ENCODE peak calls at places on chromosomes 16 and 17, in ten cellular contexts. One of them, this sample, is unnamed.

GRCh38 chr17:40417258-40417608 is 463 bp downstream of the TOP2A start:
- DNase-seq in activated CD8-positive, alpha-beta T cell treated with anti-CD3 and anti-CD28 coated beads for 36 hours: peak; percentile 53
- DNase-seq in fibroblast of mammary gland: no peak
- DNase-seq in left ventricle myocardium inferior: no peak
- DNase-seq in dorsolateral prefrontal cortex: no peak
- DNase-seq in HFF-Myc: no peak
- DNase-seq in fibroblast of the aortic adventitia: no peak
- DNase-seq in upper lobe of right lung: no peak
- DNase-seq in mesothelial cell of epicardium: no peak
- DNase-seq in tibial artery: no peak
- DNase-seq in this sample: no peak

GRCh38 chr16:85004587-85005205 is 6.6 kb downstream of the ZDHHC7 start:
- DNase-seq in activated CD8-positive, alpha-beta T cell treated with anti-CD3 and anti-CD28 coated beads for 36 hours: no peak
- DNase-seq in fibroblast of mammary gland: peak; percentile 87
- DNase-seq in left ventricle myocardium inferior: no peak
- DNase-seq in dorsolateral prefrontal cortex: no peak
- DNase-seq in HFF-Myc: no peak
- DNase-seq in fibroblast of the aortic adventitia: peak; percentile 92
- DNase-seq in upper lobe of right lung: peak; percentile 70
- DNase-seq in mesothelial cell of epicardium: no peak
- DNase-seq in tibial artery: peak; percentile 79
- DNase-seq in this sample: no peak

GRCh38 chr17:59074494-59074893 is 32.2 kb downstream of the TRIM37 start:
- DNase-seq in activated CD8-positive, alpha-beta T cell treated with anti-CD3 and anti-CD28 coated beads for 36 hours: no peak
- DNase-seq in fibroblast of mammary gland: peak; percentile 57
- DNase-seq in left ventricle myocardium inferior: no peak
- DNase-seq in dorsolateral prefrontal cortex: no peak
- DNase-seq in HFF-Myc: no peak
- DNase-seq in fibroblast of the aortic adventitia: peak; percentile 71
- DNase-seq in upper lobe of right lung: no peak
- DNase-seq in mesothelial cell of epicardium: no peak
- DNase-seq in tibial artery: no peak
- DNase-seq in this sample: no peak

GRCh38 chr17:39632153-39632941 is 4.6 kb upstream of the STARD3 start:
- DNase-seq in activated CD8-positive, alpha-beta T cell treated with anti-CD3 and anti-CD28 coated beads for 36 hours: no peak
- DNase-seq in fibroblast of mammary gland: no peak
- DNase-seq in left ventricle myocardium inferior: no peak
- DNase-seq in dorsolateral prefrontal cortex: peak; percentile 79
- DNase-seq in HFF-Myc: no peak
- DNase-seq in fibroblast of the aortic adventitia: no peak
- DNase-seq in upper lobe of right lung: peak; percentile 72
- DNase-seq in mesothelial cell of epicardium: no peak
- DNase-seq in tibial artery: no peak
- DNase-seq in this sample: no peak

GRCh38 chr17:82734987-82735866 is at the start of gene FN3K:
- DNase-seq in activated CD8-positive, alpha-beta T cell treated with anti-CD3 and anti-CD28 coated beads for 36 hours: peak; percentile 20
- DNase-seq in fibroblast of mammary gland: peak; percentile 82
- DNase-seq in left ventricle myocardium inferior: peak; percentile 73
- DNase-seq in dorsolateral prefrontal cortex: peak; percentile 74
- DNase-seq in HFF-Myc: no peak
- DNase-seq in fibroblast of the aortic adventitia: peak; percentile 70
- DNase-seq in upper lobe of right lung: peak; percentile 86
- DNase-seq in mesothelial cell of epicardium: no peak
- DNase-seq in tibial artery: peak; percentile 91
- DNase-seq in this sample: no peak

GRCh38 chr16:89275837-89276720 is 58.6 kb downstream of the ZNF778 start:
- DNase-seq in activated CD8-positive, alpha-beta T cell treated with anti-CD3 and anti-CD28 coated beads for 36 hours: no peak
- DNase-seq in fibroblast of mammary gland: no peak
- DNase-seq in left ventricle myocardium inferior: no peak
- DNase-seq in dorsolateral prefrontal cortex: no peak
- DNase-seq in HFF-Myc: no peak
- DNase-seq in fibroblast of the aortic adventitia: no peak
- DNase-seq in upper lobe of right lung: peak; percentile 62
- DNase-seq in mesothelial cell of epicardium: no peak
- DNase-seq in tibial artery: no peak
- DNase-seq in this sample: no peak

GRCh38 chr17:41907633-41908539 is 10.9 kb downstream of the ACLY start:
- DNase-seq in activated CD8-positive, alpha-beta T cell treated with anti-CD3 and anti-CD28 coated beads for 36 hours: no peak
- DNase-seq in fibroblast of mammary gland: peak; percentile 68
- DNase-seq in left ventricle myocardium inferior: no peak
- DNase-seq in dorsolateral prefrontal cortex: no peak
- DNase-seq in HFF-Myc: no peak
- DNase-seq in fibroblast of the aortic adventitia: no peak
- DNase-seq in upper lobe of right lung: no peak
- DNase-seq in mesothelial cell of epicardium: no peak
- DNase-seq in tibial artery: no peak
- DNase-seq in this sample: no peak

GRCh38 chr17:13601776-13602551 is at the start of gene HS3ST3A1:
- DNase-seq in activated CD8-positive, alpha-beta T cell treated with anti-CD3 and anti-CD28 coated beads for 36 hours: peak; percentile 25
- DNase-seq in fibroblast of mammary gland: peak; percentile 84
- DNase-seq in left ventricle myocardium inferior: peak; percentile 33
- DNase-seq in dorsolateral prefrontal cortex: no peak
- DNase-seq in HFF-Myc: peak; percentile 67
- DNase-seq in fibroblast of the aortic adventitia: peak; percentile 81
- DNase-seq in upper lobe of right lung: peak; percentile 66
- DNase-seq in mesothelial cell of epicardium: peak; percentile 48
- DNase-seq in tibial artery: no peak
- DNase-seq in this sample: peak; percentile 95

GRCh38 chr17:71633391-71633849 is 487.4 kb upstream of the SOX9 start:
- DNase-seq in activated CD8-positive, alpha-beta T cell treated with anti-CD3 and anti-CD28 coated beads for 36 hours: no peak
- DNase-seq in fibroblast of mammary gland: peak; percentile 77
- DNase-seq in left ventricle myocardium inferior: no peak
- DNase-seq in dorsolateral prefrontal cortex: no peak
- DNase-seq in HFF-Myc: no peak
- DNase-seq in fibroblast of the aortic adventitia: peak; percentile 22
- DNase-seq in upper lobe of right lung: no peak
- DNase-seq in mesothelial cell of epicardium: no peak
- DNase-seq in tibial artery: no peak
- DNase-seq in this sample: no peak

GRCh38 chr16:53502331-53503269 is at the start of gene AKTIP:
- DNase-seq in activated CD8-positive, alpha-beta T cell treated with anti-CD3 and anti-CD28 coated beads for 36 hours: peak; percentile 76
- DNase-seq in fibroblast of mammary gland: peak; percentile 35
- DNase-seq in left ventricle myocardium inferior: peak; percentile 37
- DNase-seq in dorsolateral prefrontal cortex: no peak
- DNase-seq in HFF-Myc: no peak
- DNase-seq in fibroblast of the aortic adventitia: peak; percentile 53
- DNase-seq in upper lobe of right lung: peak; percentile 91
- DNase-seq in mesothelial cell of epicardium: peak; percentile 40
- DNase-seq in tibial artery: no peak
- DNase-seq in this sample: no peak

GRCh38 chr16:53504665-53505064 is 1.7 kb upstream of the AKTIP start:
- DNase-seq in activated CD8-positive, alpha-beta T cell treated with anti-CD3 and anti-CD28 coated beads for 36 hours: peak; percentile 50
- DNase-seq in fibroblast of mammary gland: peak; percentile 83
- DNase-seq in left ventricle myocardium inferior: no peak
- DNase-seq in dorsolateral prefrontal cortex: no peak
- DNase-seq in HFF-Myc: no peak
- DNase-seq in fibroblast of the aortic adventitia: peak; percentile 34
- DNase-seq in upper lobe of right lung: no peak
- DNase-seq in mesothelial cell of epicardium: no peak
- DNase-seq in tibial artery: no peak
- DNase-seq in this sample: no peak

GRCh38 chr16:53503270-53503911 is 382 bp upstream of the AKTIP start:
- DNase-seq in activated CD8-positive, alpha-beta T cell treated with anti-CD3 and anti-CD28 coated beads for 36 hours: peak; percentile 100
- DNase-seq in fibroblast of mammary gland: peak; percentile 100
- DNase-seq in left ventricle myocardium inferior: peak; percentile 100
- DNase-seq in dorsolateral prefrontal cortex: peak; percentile 100
- DNase-seq in HFF-Myc: peak; percentile 100
- DNase-seq in fibroblast of the aortic adventitia: peak; percentile 100
- DNase-seq in upper lobe of right lung: peak; percentile 100
- DNase-seq in mesothelial cell of epicardium: peak; percentile 100
- DNase-seq in tibial artery: peak; percentile 100
- DNase-seq in this sample: peak; percentile 100

GRCh38 chr16:53506254-53506653 is 3.2 kb upstream of the AKTIP start:
- DNase-seq in activated CD8-positive, alpha-beta T cell treated with anti-CD3 and anti-CD28 coated beads for 36 hours: no peak
- DNase-seq in fibroblast of mammary gland: no peak
- DNase-seq in left ventricle myocardium inferior: no peak
- DNase-seq in dorsolateral prefrontal cortex: no peak
- DNase-seq in HFF-Myc: no peak
- DNase-seq in fibroblast of the aortic adventitia: no peak
- DNase-seq in upper lobe of right lung: no peak
- DNase-seq in mesothelial cell of epicardium: no peak
- DNase-seq in tibial artery: no peak
- DNase-seq in this sample: no peak

GRCh38 chr16:53504161-53504663 is 1.2 kb upstream of the AKTIP start:
- DNase-seq in activated CD8-positive, alpha-beta T cell treated with anti-CD3 and anti-CD28 coated beads for 36 hours: peak; percentile 36
- DNase-seq in fibroblast of mammary gland: peak; percentile 82
- DNase-seq in left ventricle myocardium inferior: peak; percentile 58
- DNase-seq in dorsolateral prefrontal cortex: peak; percentile 43
- DNase-seq in HFF-Myc: no peak
- DNase-seq in fibroblast of the aortic adventitia: peak; percentile 72
- DNase-seq in upper lobe of right lung: peak; percentile 69
- DNase-seq in mesothelial cell of epicardium: no peak
- DNase-seq in tibial artery: peak; percentile 84
- DNase-seq in this sample: no peak
- TF ChIP-seq CTCF in activated CD8-positive, alpha-beta T cell treated with anti-CD3 and anti-CD28 coated beads for 36 hours: no peak
- TF ChIP-seq CTCF in fibroblast of mammary gland: no peak
- TF ChIP-seq CTCF in left ventricle myocardium inferior: no peak
- TF ChIP-seq CTCF in dorsolateral prefrontal cortex: no peak
- TF ChIP-seq CTCF in HFF-Myc: no peak
- TF ChIP-seq CTCF in fibroblast of the aortic adventitia: no peak
- TF ChIP-seq CTCF in upper lobe of right lung: no peak
- TF ChIP-seq CTCF in mesothelial cell of epicardium: no peak
- TF ChIP-seq CTCF in tibial artery: no peak
- TF ChIP-seq CTCF in this sample: no peak

DNA sequence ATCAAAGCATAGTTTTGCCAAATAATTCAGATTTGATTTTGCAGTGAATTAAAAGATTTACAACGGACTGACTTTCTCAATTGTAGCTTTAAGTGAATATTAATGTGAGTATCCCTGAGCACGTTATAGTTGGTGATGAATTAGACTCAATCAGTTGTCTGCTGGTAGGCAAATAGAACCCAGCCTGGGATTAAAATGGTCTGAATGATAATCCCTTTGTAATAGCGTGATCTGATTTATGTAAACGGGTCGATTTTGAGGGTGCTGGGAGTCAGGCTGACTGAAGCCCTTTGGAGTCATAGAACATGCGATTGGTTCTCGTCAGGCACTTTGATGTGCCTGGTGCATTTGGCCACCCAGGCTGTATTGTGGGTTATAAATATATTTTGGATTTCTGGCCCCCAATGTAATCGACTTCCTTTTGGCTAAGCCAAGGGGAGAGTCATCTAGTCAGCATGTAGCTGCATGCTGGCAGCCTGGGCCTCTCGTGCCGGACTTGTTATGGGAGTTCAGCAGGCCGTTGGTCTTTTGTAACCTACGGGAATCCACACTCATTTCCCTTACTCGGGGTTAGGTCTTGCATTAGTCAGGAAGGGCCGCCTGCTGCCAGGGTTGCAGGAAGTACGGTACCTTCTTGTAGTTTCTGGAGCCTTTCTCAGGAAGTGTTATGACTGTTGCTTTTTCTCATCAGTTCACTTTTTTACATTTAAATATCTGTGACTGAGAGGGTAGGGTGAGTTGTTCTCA is 5.4 kb downstream of the PGS1 start:
- DNase-seq in activated CD8-positive, alpha-beta T cell treated with anti-CD3 and anti-CD28 coated beads for 36 hours: peak; percentile 78
- DNase-seq in fibroblast of mammary gland: peak; percentile 99
- DNase-seq in left ventricle myocardium inferior: peak; percentile 68
- DNase-seq in dorsolateral prefrontal cortex: no peak
- DNase-seq in HFF-Myc: no peak
- DNase-seq in fibroblast of the aortic adventitia: peak; percentile 99
- DNase-seq in upper lobe of right lung: peak; percentile 90
- DNase-seq in mesothelial cell of epicardium: no peak
- DNase-seq in tibial artery: peak; percentile 90
- DNase-seq in this sample: no peak
- TF ChIP-seq CTCF in activated CD8-positive, alpha-beta T cell treated with anti-CD3 and anti-CD28 coated beads for 36 hours: no peak
- TF ChIP-seq CTCF in fibroblast of mammary gland: no peak
- TF ChIP-seq CTCF in left ventricle myocardium inferior: no peak
- TF ChIP-seq CTCF in dorsolateral prefrontal cortex: no peak
- TF ChIP-seq CTCF in HFF-Myc: no peak
- TF ChIP-seq CTCF in fibroblast of the aortic adventitia: no peak
- TF ChIP-seq CTCF in upper lobe of right lung: no peak
- TF ChIP-seq CTCF in mesothelial cell of epicardium: no peak
- TF ChIP-seq CTCF in tibial artery: no peak
- TF ChIP-seq CTCF in this sample: peak; percentile 18

GRCh38 chr17:49125449-49125848 is 7.1 kb upstream of the B4GALNT2 start:
- DNase-seq in activated CD8-positive, alpha-beta T cell treated with anti-CD3 and anti-CD28 coated beads for 36 hours: no peak
- DNase-seq in fibroblast of mammary gland: no peak
- DNase-seq in left ventricle myocardium inferior: no peak
- DNase-seq in dorsolateral prefrontal cortex: no peak
- DNase-seq in HFF-Myc: no peak
- DNase-seq in fibroblast of the aortic adventitia: no peak
- DNase-seq in upper lobe of right lung: no peak
- DNase-seq in mesothelial cell of epicardium: no peak
- DNase-seq in tibial artery: no peak
- DNase-seq in this sample: no peak

GRCh38 chr17:49132699-49133364 is at the start of gene B4GALNT2:
- DNase-seq in activated CD8-positive, alpha-beta T cell treated with anti-CD3 and anti-CD28 coated beads for 36 hours: peak; percentile 27
- DNase-seq in fibroblast of mammary gland: no peak
- DNase-seq in left ventricle myocardium inferior: no peak
- DNase-seq in dorsolateral prefrontal cortex: no peak
- DNase-seq in HFF-Myc: no peak
- DNase-seq in fibroblast of the aortic adventitia: no peak
- DNase-seq in upper lobe of right lung: peak; percentile 66
- DNase-seq in mesothelial cell of epicardium: peak; percentile 21
- DNase-seq in tibial artery: no peak
- DNase-seq in this sample: no peak

GRCh38 chr17:49132317-49132698 is 261 bp upstream of the B4GALNT2 start:
- DNase-seq in activated CD8-positive, alpha-beta T cell treated with anti-CD3 and anti-CD28 coated beads for 36 hours: no peak
- DNase-seq in fibroblast of mammary gland: no peak
- DNase-seq in left ventricle myocardium inferior: no peak
- DNase-seq in dorsolateral prefrontal cortex: no peak
- DNase-seq in HFF-Myc: no peak
- DNase-seq in fibroblast of the aortic adventitia: no peak
- DNase-seq in upper lobe of right lung: no peak
- DNase-seq in mesothelial cell of epicardium: no peak
- DNase-seq in tibial artery: no peak
- DNase-seq in this sample: no peak

GRCh38 chr17:49136335-49136734 is 3.8 kb downstream of the B4GALNT2 start:
- DNase-seq in activated CD8-positive, alpha-beta T cell treated with anti-CD3 and anti-CD28 coated beads for 36 hours: no peak
- DNase-seq in fibroblast of mammary gland: no peak
- DNase-seq in left ventricle myocardium inferior: no peak
- DNase-seq in dorsolateral prefrontal cortex: no peak
- DNase-seq in HFF-Myc: no peak
- DNase-seq in fibroblast of the aortic adventitia: no peak
- DNase-seq in upper lobe of right lung: no peak
- DNase-seq in mesothelial cell of epicardium: no peak
- DNase-seq in tibial artery: no peak
- DNase-seq in this sample: no peak

GRCh38 chr17:49130891-49131290 is 1.7 kb upstream of the B4GALNT2 start:
- DNase-seq in activated CD8-positive, alpha-beta T cell treated with anti-CD3 and anti-CD28 coated beads for 36 hours: no peak
- DNase-seq in fibroblast of mammary gland: peak; percentile 17
- DNase-seq in left ventricle myocardium inferior: no peak
- DNase-seq in dorsolateral prefrontal cortex: no peak
- DNase-seq in HFF-Myc: no peak
- DNase-seq in fibroblast of the aortic adventitia: no peak
- DNase-seq in upper lobe of right lung: no peak
- DNase-seq in mesothelial cell of epicardium: no peak
- DNase-seq in tibial artery: no peak
- DNase-seq in this sample: no peak
- TF ChIP-seq CTCF in activated CD8-positive, alpha-beta T cell treated with anti-CD3 and anti-CD28 coated beads for 36 hours: no peak
- TF ChIP-seq CTCF in fibroblast of mammary gland: no peak
- TF ChIP-seq CTCF in left ventricle myocardium inferior: no peak
- TF ChIP-seq CTCF in dorsolateral prefrontal cortex: no peak
- TF ChIP-seq CTCF in HFF-Myc: no peak
- TF ChIP-seq CTCF in fibroblast of the aortic adventitia: no peak
- TF ChIP-seq CTCF in upper lobe of right lung: no peak
- TF ChIP-seq CTCF in mesothelial cell of epicardium: no peak
- TF ChIP-seq CTCF in tibial artery: no peak
- TF ChIP-seq CTCF in this sample: no peak

DNA sequence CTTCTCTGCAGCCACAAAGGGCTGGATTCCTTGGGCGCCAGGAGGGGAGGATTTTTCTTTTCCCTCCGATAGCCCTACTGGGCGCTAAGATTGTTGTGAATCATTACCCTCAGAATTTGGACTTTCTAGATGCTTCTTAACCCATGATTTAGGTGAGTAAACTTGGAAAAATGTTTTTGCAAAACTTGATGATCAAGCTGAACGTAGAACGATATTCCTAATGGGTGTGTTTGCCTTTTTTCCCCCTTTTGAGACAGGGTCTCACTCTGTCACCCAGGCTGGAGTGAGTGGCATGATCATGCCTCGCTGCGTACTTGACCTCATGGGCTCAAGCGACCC is 43.8 kb downstream of the PGS1 start:
- DNase-seq in activated CD8-positive, alpha-beta T cell treated with anti-CD3 and anti-CD28 coated beads for 36 hours: no peak
- DNase-seq in fibroblast of mammary gland: no peak
- DNase-seq in left ventricle myocardium inferior: no peak
- DNase-seq in dorsolateral prefrontal cortex: no peak
- DNase-seq in HFF-Myc: no peak
- DNase-seq in fibroblast of the aortic adventitia: no peak
- DNase-seq in upper lobe of right lung: no peak
- DNase-seq in mesothelial cell of epicardium: no peak
- DNase-seq in tibial artery: no peak
- DNase-seq in this sample: no peak
- TF ChIP-seq CTCF in activated CD8-positive, alpha-beta T cell treated with anti-CD3 and anti-CD28 coated beads for 36 hours: peak; percentile 41
- TF ChIP-seq CTCF in fibroblast of mammary gland: no peak
- TF ChIP-seq CTCF in left ventricle myocardium inferior: peak; percentile 4
- TF ChIP-seq CTCF in dorsolateral prefrontal cortex: no peak
- TF ChIP-seq CTCF in HFF-Myc: no peak
- TF ChIP-seq CTCF in fibroblast of the aortic adventitia: no peak
- TF ChIP-seq CTCF in upper lobe of right lung: no peak
- TF ChIP-seq CTCF in mesothelial cell of epicardium: peak; percentile 51
- TF ChIP-seq CTCF in tibial artery: no peak
- TF ChIP-seq CTCF in this sample: no peak

This sample was measured in chondrocyte.